ENCODE peak calls at places on chromosome 5, in five cellular contexts. One of them, this sample, is unnamed.

GRCh38 chr5:41154491-41154890 is 58.8 kb downstream of the C6 start:
- DNase-seq in colonic mucosa: no peak
- DNase-seq in mesothelial cell of epicardium: no peak
- DNase-seq in IMR-90: no peak
- DNase-seq in endothelial cell: no peak
- DNase-seq in this sample: no peak

GRCh38 chr5:169745441-169746146 is 108.5 kb downstream of the DOCK2 start:
- DNase-seq in colonic mucosa: no peak
- DNase-seq in mesothelial cell of epicardium: no peak
- DNase-seq in IMR-90: peak; percentile 33
- DNase-seq in endothelial cell: no peak
- DNase-seq in this sample: no peak

GRCh38 chr5:7762267-7762666 is 88.7 kb downstream of the CFAP90 start:
- DNase-seq in colonic mucosa: no peak
- DNase-seq in mesothelial cell of epicardium: no peak
- DNase-seq in IMR-90: no peak
- DNase-seq in endothelial cell: no peak
- DNase-seq in this sample: no peak

GRCh38 chr5:6525910-6526309 is 77.3 kb downstream of the UBE2QL1 start:
- DNase-seq in colonic mucosa: no peak
- DNase-seq in mesothelial cell of epicardium: no peak
- DNase-seq in IMR-90: peak; percentile 1
- DNase-seq in endothelial cell: peak; percentile 62
- DNase-seq in this sample: no peak

GRCh38 chr5:148913985-148914421 is 87.6 kb downstream of the ADRB2 start:
- DNase-seq in colonic mucosa: no peak
- DNase-seq in mesothelial cell of epicardium: no peak
- DNase-seq in IMR-90: peak; percentile 87
- DNase-seq in endothelial cell: no peak
- DNase-seq in this sample: no peak

GRCh38 chr5:66378407-66378806 is 217.8 kb upstream of the MAST4 start:
- DNase-seq in colonic mucosa: no peak
- DNase-seq in mesothelial cell of epicardium: no peak
- DNase-seq in IMR-90: no peak
- DNase-seq in endothelial cell: no peak
- DNase-seq in this sample: no peak

GRCh38 chr5:131423056-131423455 is 159.2 kb downstream of the CDC42SE2 start:
- DNase-seq in colonic mucosa: no peak
- DNase-seq in mesothelial cell of epicardium: no peak
- DNase-seq in IMR-90: peak; percentile 27
- DNase-seq in endothelial cell: peak; percentile 9
- DNase-seq in this sample: no peak

GRCh38 chr5:40660751-40661150 is 19.0 kb upstream of the PTGER4 start:
- DNase-seq in colonic mucosa: no peak
- DNase-seq in mesothelial cell of epicardium: no peak
- DNase-seq in IMR-90: no peak
- DNase-seq in endothelial cell: no peak
- DNase-seq in this sample: no peak

GRCh38 chr5:125277494-125278154 is 531.2 kb upstream of the ZNF608 start:
- DNase-seq in colonic mucosa: no peak
- DNase-seq in mesothelial cell of epicardium: no peak
- DNase-seq in IMR-90: peak; percentile 94
- DNase-seq in endothelial cell: no peak
- DNase-seq in this sample: no peak

GRCh38 chr5:153974131-153974812 is 64.4 kb downstream of the FAM114A2 start:
- DNase-seq in colonic mucosa: no peak
- DNase-seq in mesothelial cell of epicardium: no peak
- DNase-seq in IMR-90: peak; percentile 40
- DNase-seq in endothelial cell: peak; percentile 60
- DNase-seq in this sample: no peak

GRCh38 chr5:104016650-104017049 is 454.1 kb upstream of the NUDT12 start:
- DNase-seq in colonic mucosa: no peak
- DNase-seq in mesothelial cell of epicardium: no peak
- DNase-seq in IMR-90: peak; percentile 72
- DNase-seq in endothelial cell: no peak
- DNase-seq in this sample: no peak

GRCh38 chr5:122940890-122941289 is 95.5 kb downstream of the SNX24 start:
- DNase-seq in colonic mucosa: no peak
- DNase-seq in mesothelial cell of epicardium: no peak
- DNase-seq in IMR-90: no peak
- DNase-seq in endothelial cell: no peak
- DNase-seq in this sample: no peak

GRCh38 chr5:180816608-180817534 is 14.3 kb upstream of the MGAT1 start:
- DNase-seq in colonic mucosa: no peak
- DNase-seq in mesothelial cell of epicardium: no peak
- DNase-seq in IMR-90: peak; percentile 44
- DNase-seq in endothelial cell: peak; percentile 54
- DNase-seq in this sample: no peak

GRCh38 chr5:159781626-159782157 is 134.6 kb upstream of the ADRA1B start:
- DNase-seq in colonic mucosa: no peak
- DNase-seq in mesothelial cell of epicardium: no peak
- DNase-seq in IMR-90: no peak
- DNase-seq in endothelial cell: no peak
- DNase-seq in this sample: no peak

GRCh38 chr5:149532413-149532812 is 18.8 kb downstream of the CSNK1A1 start:
- DNase-seq in colonic mucosa: no peak
- DNase-seq in mesothelial cell of epicardium: no peak
- DNase-seq in IMR-90: no peak
- DNase-seq in endothelial cell: no peak
- DNase-seq in this sample: no peak

GRCh38 chr5:100890514-100891008 is 12.5 kb downstream of the ST8SIA4 start:
- DNase-seq in colonic mucosa: no peak
- DNase-seq in mesothelial cell of epicardium: no peak
- DNase-seq in IMR-90: no peak
- DNase-seq in endothelial cell: no peak
- DNase-seq in this sample: no peak

GRCh38 chr5:38891563-38891962 is 45.8 kb downstream of the OSMR start:
- DNase-seq in colonic mucosa: no peak
- DNase-seq in mesothelial cell of epicardium: no peak
- DNase-seq in IMR-90: no peak
- DNase-seq in endothelial cell: no peak
- DNase-seq in this sample: no peak

GRCh38 chr5:172664018-172664417 is 23.0 kb downstream of the NEURL1B start:
- DNase-seq in colonic mucosa: no peak
- DNase-seq in mesothelial cell of epicardium: no peak
- DNase-seq in IMR-90: no peak
- DNase-seq in endothelial cell: no peak
- DNase-seq in this sample: no peak

GRCh38 chr5:89849819-89850515 is 559.6 kb downstream of the CETN3 start:
- DNase-seq in colonic mucosa: no peak
- DNase-seq in mesothelial cell of epicardium: no peak
- DNase-seq in IMR-90: no peak
- DNase-seq in endothelial cell: no peak
- DNase-seq in this sample: no peak

GRCh38 chr5:152592416-152592815 is 187.3 kb upstream of the NMUR2 start:
- DNase-seq in colonic mucosa: no peak
- DNase-seq in mesothelial cell of epicardium: no peak
- DNase-seq in IMR-90: no peak
- DNase-seq in endothelial cell: no peak
- DNase-seq in this sample: no peak

GRCh38 chr5:64285188-64286130 is 119.8 kb downstream of the RNF180 start:
- DNase-seq in colonic mucosa: no peak
- DNase-seq in mesothelial cell of epicardium: no peak
- DNase-seq in IMR-90: no peak
- DNase-seq in endothelial cell: no peak
- DNase-seq in this sample: no peak

GRCh38 chr5:127997131-127997775 is 86.3 kb upstream of the SLC12A2 start:
- DNase-seq in colonic mucosa: no peak
- DNase-seq in mesothelial cell of epicardium: no peak
- DNase-seq in IMR-90: no peak
- DNase-seq in endothelial cell: no peak
- DNase-seq in this sample: no peak

GRCh38 chr5:147101654-147102053 is 133.2 kb upstream of the STK32A start:
- DNase-seq in colonic mucosa: no peak
- DNase-seq in mesothelial cell of epicardium: no peak
- DNase-seq in IMR-90: no peak
- DNase-seq in endothelial cell: no peak
- DNase-seq in this sample: no peak

GRCh38 chr5:55223988-55224240 is 3.2 kb downstream of the MCIDAS start:
- DNase-seq in colonic mucosa: no peak
- DNase-seq in mesothelial cell of epicardium: no peak
- DNase-seq in IMR-90: no peak
- DNase-seq in endothelial cell: no peak
- DNase-seq in this sample: no peak

GRCh38 chr5:3619584-3619983 is 24.0 kb downstream of the IRX1 start:
- DNase-seq in colonic mucosa: no peak
- DNase-seq in mesothelial cell of epicardium: no peak
- DNase-seq in IMR-90: no peak
- DNase-seq in endothelial cell: no peak
- DNase-seq in this sample: no peak

GRCh38 chr5:7436521-7436920 is 40.6 kb downstream of the ADCY2 start:
- DNase-seq in colonic mucosa: no peak
- DNase-seq in mesothelial cell of epicardium: no peak
- DNase-seq in IMR-90: no peak
- DNase-seq in endothelial cell: no peak
- DNase-seq in this sample: no peak

GRCh38 chr5:167813381-167813780 is 478.1 kb upstream of the WWC1 start:
- DNase-seq in colonic mucosa: no peak
- DNase-seq in mesothelial cell of epicardium: no peak
- DNase-seq in IMR-90: no peak
- DNase-seq in endothelial cell: no peak
- DNase-seq in this sample: no peak

DNA sequence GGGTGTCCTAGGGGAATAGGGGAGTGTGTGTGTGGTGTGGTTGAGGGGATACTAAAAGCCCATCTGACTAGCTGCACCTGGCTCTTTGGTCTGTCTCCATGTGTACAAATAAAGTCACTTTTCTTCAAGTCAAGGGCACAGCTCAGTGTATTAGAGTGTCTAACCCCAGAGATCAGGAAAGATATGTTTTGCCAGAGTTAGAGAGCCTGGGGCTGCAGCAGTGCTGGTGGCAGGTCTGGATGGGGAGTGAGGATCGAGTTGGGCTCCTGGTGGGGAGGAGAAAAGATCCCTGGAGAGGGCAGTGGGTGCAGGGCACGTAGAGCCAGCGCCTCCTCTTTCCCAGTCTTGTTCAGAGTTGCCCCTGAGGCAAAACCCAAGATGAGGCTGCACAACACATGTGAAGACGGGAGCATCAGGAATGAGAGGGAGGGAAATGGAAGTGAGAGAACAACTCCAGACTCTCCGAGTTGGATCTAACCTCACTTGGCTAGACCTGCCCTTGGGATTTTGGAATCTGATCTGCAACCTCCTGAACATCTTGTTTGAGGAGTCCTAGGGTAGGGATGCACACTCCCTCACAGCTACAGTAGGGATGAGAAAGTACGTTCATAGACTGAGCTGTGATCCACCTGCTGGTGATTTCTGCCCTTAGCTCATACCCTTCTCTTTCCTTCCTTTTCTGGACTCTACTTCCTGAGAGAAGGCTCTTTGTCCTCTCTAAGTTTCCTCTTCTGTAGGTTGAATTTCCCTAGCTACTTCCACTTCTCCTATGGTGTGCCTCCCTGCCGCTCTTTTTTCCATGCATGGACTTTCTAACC is 309.9 kb downstream of the ZSWIM6 start:
- DNase-seq in colonic mucosa: no peak
- DNase-seq in mesothelial cell of epicardium: no peak
- DNase-seq in IMR-90: no peak
- DNase-seq in endothelial cell: no peak
- DNase-seq in this sample: no peak
- TF ChIP-seq CTCF in colonic mucosa: no peak
- TF ChIP-seq CTCF in mesothelial cell of epicardium: no peak
- TF ChIP-seq CTCF in IMR-90: peak; percentile 20
- TF ChIP-seq CTCF in endothelial cell: no peak
- TF ChIP-seq CTCF in this sample: no peak

GRCh38 chr5:10220253-10220652 is 29.4 kb downstream of the ATPSCKMT start:
- DNase-seq in colonic mucosa: no peak
- DNase-seq in mesothelial cell of epicardium: no peak
- DNase-seq in IMR-90: no peak
- DNase-seq in endothelial cell: no peak
- DNase-seq in this sample: no peak
- TF ChIP-seq CTCF in colonic mucosa: no peak
- TF ChIP-seq CTCF in mesothelial cell of epicardium: no peak
- TF ChIP-seq CTCF in IMR-90: peak; percentile 6
- TF ChIP-seq CTCF in endothelial cell: no peak
- TF ChIP-seq CTCF in this sample: no peak

GRCh38 chr5:53442946-53443345 is 37.5 kb upstream of the FST start:
- DNase-seq in colonic mucosa: no peak
- DNase-seq in mesothelial cell of epicardium: no peak
- DNase-seq in IMR-90: no peak
- DNase-seq in endothelial cell: no peak
- DNase-seq in this sample: no peak
- TF ChIP-seq CTCF in colonic mucosa: no peak
- TF ChIP-seq CTCF in mesothelial cell of epicardium: no peak
- TF ChIP-seq CTCF in IMR-90: no peak
- TF ChIP-seq CTCF in endothelial cell: no peak
- TF ChIP-seq CTCF in this sample: no peak

GRCh38 chr5:93915142-93915553 is 173.7 kb upstream of the POU5F2 start:
- DNase-seq in colonic mucosa: no peak
- DNase-seq in mesothelial cell of epicardium: no peak
- DNase-seq in IMR-90: peak; percentile 73
- DNase-seq in endothelial cell: no peak
- DNase-seq in this sample: no peak
- TF ChIP-seq CTCF in colonic mucosa: peak; percentile 50
- TF ChIP-seq CTCF in mesothelial cell of epicardium: peak; percentile 51
- TF ChIP-seq CTCF in IMR-90: peak; percentile 69
- TF ChIP-seq CTCF in endothelial cell: peak; percentile 68
- TF ChIP-seq CTCF in this sample: peak; percentile 79

GRCh38 chr5:116275282-116275681 is 190.5 kb downstream of the COMMD10 start:
- DNase-seq in colonic mucosa: no peak
- DNase-seq in mesothelial cell of epicardium: no peak
- DNase-seq in IMR-90: no peak
- DNase-seq in endothelial cell: no peak
- DNase-seq in this sample: no peak

GRCh38 chr5:116273458-116274242 is 188.8 kb downstream of the COMMD10 start:
- DNase-seq in colonic mucosa: no peak
- DNase-seq in mesothelial cell of epicardium: no peak
- DNase-seq in IMR-90: peak; percentile 78
- DNase-seq in endothelial cell: no peak
- DNase-seq in this sample: no peak

GRCh38 chr5:116274251-116274650 is 189.4 kb downstream of the COMMD10 start:
- DNase-seq in colonic mucosa: no peak
- DNase-seq in mesothelial cell of epicardium: no peak
- DNase-seq in IMR-90: no peak
- DNase-seq in endothelial cell: no peak
- DNase-seq in this sample: no peak

GRCh38 chr5:116271432-116271831 is 186.6 kb downstream of the COMMD10 start:
- DNase-seq in colonic mucosa: no peak
- DNase-seq in mesothelial cell of epicardium: no peak
- DNase-seq in IMR-90: peak; percentile 82
- DNase-seq in endothelial cell: no peak
- DNase-seq in this sample: no peak

DNA sequence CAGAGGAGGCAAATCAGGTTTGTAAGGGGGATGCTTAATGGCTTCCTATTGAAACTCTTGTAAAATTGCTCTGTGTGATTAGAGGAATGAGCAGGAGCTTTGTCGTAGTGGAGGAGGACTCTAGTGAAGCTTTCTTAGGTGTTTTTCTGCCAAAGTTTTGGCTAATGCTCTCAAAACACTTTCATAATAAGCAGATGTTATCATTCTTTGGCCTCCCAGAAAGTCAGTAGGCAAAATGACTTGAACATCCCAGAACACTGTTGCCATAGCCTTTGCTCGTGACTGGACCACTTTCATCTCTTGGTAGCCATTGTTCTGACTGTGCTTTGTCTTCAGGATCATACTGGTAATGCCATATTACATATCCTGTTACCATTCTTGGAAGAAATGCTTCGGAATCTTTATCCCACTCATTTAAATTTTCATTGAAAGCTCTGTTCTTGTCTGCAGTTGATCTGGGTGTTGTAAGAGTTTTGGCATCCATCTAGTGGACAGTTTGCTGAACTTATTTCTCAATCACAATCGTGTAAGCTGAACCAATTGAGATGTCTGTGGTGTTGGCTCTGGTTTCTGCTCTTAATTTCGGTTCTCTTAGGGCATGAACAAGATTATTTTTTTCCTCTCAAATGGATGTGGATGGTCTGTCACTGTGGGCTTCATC is 187.6 kb downstream of the COMMD10 start:
- DNase-seq in colonic mucosa: no peak
- DNase-seq in mesothelial cell of epicardium: no peak
- DNase-seq in IMR-90: peak; percentile 52
- DNase-seq in endothelial cell: no peak
- DNase-seq in this sample: no peak
- TF ChIP-seq CTCF in colonic mucosa: no peak
- TF ChIP-seq CTCF in mesothelial cell of epicardium: no peak
- TF ChIP-seq CTCF in IMR-90: no peak
- TF ChIP-seq CTCF in endothelial cell: no peak
- TF ChIP-seq CTCF in this sample: no peak